ENCODE peak calls at places on chromosomes 16 and 17, in six cellular contexts. O is LoVo; E is T-helper 2 cell; U is naive thymus-derived CD4-positive, alpha-beta T cell; L is fibroblast of mammary gland; S is heart right ventricle. Z is an unnamed sample.

GRCh38 chr17:43974541-43975315 is 21.0 kb upstream of the PYY start:
- DNase-seq in L (no peak), S (no peak), U (no peak), O (no peak), E (no peak), Z (no peak)

GRCh38 chr17:11981862-11982261 is 15.4 kb downstream of the ZNF18 start:
- DNase-seq in U (no peak), L (no peak), E (no peak), O (no peak), S (no peak), Z (no peak)

GRCh38 chr16:84115919-84116719 is 623 bp downstream of the MBTPS1 start:
- DNase-seq in L (peak; percentile 30), E (peak; percentile 40), U (no peak), S (peak; percentile 43), O (peak; percentile 55), Z (no peak)

GRCh38 chr17:51640108-51640622 is 379.8 kb downstream of the UTP18 start:
- DNase-seq in L (no peak), O (peak; percentile 12), U (peak; percentile 8), E (no peak), S (no peak), Z (no peak)

GRCh38 chr17:68248886-68249872 is 1.3 kb downstream of the AMZ2 start:
- DNase-seq in S (no peak), E (no peak), L (no peak), U (peak; percentile 12), O (no peak), Z (no peak)

GRCh38 chr16:81004646-81005353 is 1.9 kb downstream of the CMC2 start:
- DNase-seq in U (peak; percentile 64), O (peak; percentile 70), L (peak; percentile 71), E (no peak), S (peak; percentile 46), Z (no peak)

GRCh38 chr16:11232852-11233726 is 22.9 kb downstream of the SOCS1 start:
- DNase-seq in L (no peak), U (peak; percentile 82), O (no peak), S (peak; percentile 24), E (peak; percentile 50), Z (no peak)

GRCh38 chr17:50129946-50130777 is at the start of gene SAMD14:
- DNase-seq in L (no peak), E (no peak), O (no peak), U (peak; percentile 53), S (no peak), Z (peak; percentile 83)

GRCh38 chr17:46986401-46986800 is 7.3 kb upstream of the RPRML start:
- DNase-seq in U (no peak), O (no peak), S (no peak), E (no peak), L (no peak), Z (no peak)

GRCh38 chr17:35291802-35292201 is 48.9 kb downstream of the SLFN5 start:
- DNase-seq in O (no peak), U (no peak), S (no peak), E (no peak), L (peak; percentile 88), Z (no peak)

GRCh38 chr17:82302991-82303943 is 14.1 kb downstream of the CD7 start:
- DNase-seq in L (no peak), E (no peak), U (peak; percentile 57), S (no peak), O (no peak), Z (no peak)

GRCh38 chr16:21684199-21684598 is 20.4 kb downstream of the OTOA start:
- DNase-seq in L (peak; percentile 4), U (peak; percentile 22), O (no peak), S (no peak), E (no peak), Z (no peak)

GRCh38 chr17:37689317-37689716 is 46.1 kb upstream of the DDX52 start:
- DNase-seq in U (no peak), S (no peak), E (no peak), O (no peak), L (no peak), Z (no peak)

GRCh38 chr16:27199747-27200146 is 3.6 kb upstream of the KDM8 start:
- DNase-seq in O (no peak), S (no peak), L (no peak), E (no peak), U (peak; percentile 61), Z (no peak)

GRCh38 chr16:23670137-23670776 is 8.4 kb upstream of the PLK1 start:
- DNase-seq in L (peak; percentile 95), O (no peak), E (no peak), U (no peak), S (no peak), Z (no peak)

GRCh38 chr16:55494994-55495421 is 13.9 kb upstream of the LPCAT2 start:
- DNase-seq in U (no peak), L (peak; percentile 95), E (no peak), S (peak; percentile 68), O (no peak), Z (peak; percentile 74)

GRCh38 chr16:86679490-86679889 is 101.1 kb downstream of the FOXL1 start:
- DNase-seq in E (no peak), U (no peak), S (no peak), L (no peak), O (no peak), Z (no peak)

GRCh38 chr17:40071720-40072480 is 9.1 kb downstream of the THRA start:
- DNase-seq in E (no peak), L (no peak), O (no peak), S (peak; percentile 67), U (no peak), Z (no peak)

GRCh38 chr17:54935487-54935886 is 33.0 kb downstream of the COX11 start:
- DNase-seq in E (no peak), O (peak; percentile 3), U (no peak), L (no peak), S (no peak), Z (no peak)

GRCh38 chr16:28548306-28548802 is 5.4 kb upstream of the SGF29 start:
- DNase-seq in L (no peak), O (no peak), S (no peak), U (no peak), E (no peak), Z (no peak)

GRCh38 chr17:75752405-75753192 is 12.4 kb downstream of the GALK1 start:
- DNase-seq in L (no peak), O (no peak), U (no peak), S (no peak), E (no peak), Z (no peak)

GRCh38 chr16:17777461-17777863 is 306.7 kb upstream of the XYLT1 start:
- DNase-seq in O (no peak), S (no peak), E (no peak), U (no peak), L (peak; percentile 71), Z (no peak)

GRCh38 chr17:32341141-32341856 is 674 bp downstream of the C17orf75 start:
- DNase-seq in E (no peak), S (no peak), L (peak; percentile 28), U (peak; percentile 68), O (peak; percentile 42), Z (no peak)

GRCh38 chr16:30053376-30054015 is 12.1 kb upstream of the ALDOA start:
- DNase-seq in U (no peak), L (no peak), E (no peak), O (no peak), S (no peak), Z (no peak)

GRCh38 chr17:69654981-69655581 is 240.6 kb downstream of the MAP2K6 start:
- DNase-seq in E (no peak), O (no peak), U (no peak), L (peak; percentile 85), S (no peak), Z (no peak)

Z was measured in frontal cortex.